ENCODE peak calls at places on chromosome 1, in six cellular contexts. C is CD8-positive, alpha-beta T cell; M is transverse colon; P is cardiac fibroblast; O is thoracic aorta; Z is breast epithelium. K is an unnamed sample.

GRCh38 chr1:170593173-170593572 is 61.2 kb downstream of the GORAB start:
- DNase-seq in C (no peak), M (no peak), P (no peak), O (no peak), Z (no peak), K (no peak)

GRCh38 chr1:32201011-32201855 is 838 bp downstream of the CCDC28B start:
- DNase-seq in C (peak), M (peak), P (peak), O (no peak), Z (no peak), K (peak)

GRCh38 chr1:8006037-8006963 is 19.8 kb downstream of the ERRFI1 start:
- DNase-seq in C (no peak), M (no peak), P (no peak), O (no peak), Z (no peak), K (no peak)

GRCh38 chr1:109498161-109498801 is 4.4 kb downstream of the CYB561D1 start:
- DNase-seq in C (no peak), M (no peak), P (peak), O (no peak), Z (no peak), K (no peak)

GRCh38 chr1:81714636-81715035 is 86.1 kb upstream of the ADGRL2 start:
- DNase-seq in C (no peak), M (no peak), P (no peak), O (no peak), Z (no peak), K (no peak)

GRCh38 chr1:51287966-51288365 is 42.4 kb downstream of the TTC39A start:
- DNase-seq in C (no peak), M (no peak), P (no peak), O (no peak), Z (no peak), K (no peak)

GRCh38 chr1:36880155-36881070 is 153.9 kb downstream of the GRIK3 start:
- DNase-seq in C (no peak), M (no peak), P (no peak), O (no peak), Z (no peak), K (no peak)

GRCh38 chr1:15733726-15734226 is 2.3 kb upstream of the SLC25A34 start:
- DNase-seq in C (no peak), M (no peak), P (no peak), O (no peak), Z (no peak), K (no peak)

GRCh38 chr1:29117381-29117780 is 6.3 kb downstream of the TMEM200B start:
- DNase-seq in C (no peak), M (no peak), P (no peak), O (no peak), Z (no peak), K (no peak)
- TF ChIP-seq CTCF in C (no peak), M (no peak), P (peak), O (no peak), Z (no peak), K (peak)

DNA sequence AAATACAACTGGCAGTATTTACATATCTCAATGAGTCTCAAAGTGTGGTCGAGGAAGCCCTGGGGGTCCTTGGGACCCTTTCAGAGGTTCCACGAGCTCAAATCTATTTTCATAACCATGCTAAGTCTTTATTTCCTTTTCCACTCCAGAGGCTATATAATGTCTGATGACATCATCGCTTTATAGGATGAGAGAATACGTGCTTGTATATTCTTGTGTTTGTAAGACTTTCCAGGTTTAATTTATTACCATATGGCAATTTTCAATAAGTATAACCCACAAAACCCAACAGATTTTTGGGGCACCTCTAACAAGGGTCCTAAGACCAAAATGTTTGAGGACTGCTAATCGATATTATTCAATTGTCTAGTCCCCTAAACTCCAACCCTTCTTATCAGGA is 1.4 kb upstream of the SLC19A2 start:
- DNase-seq in C (no peak), M (no peak), P (no peak), O (no peak), Z (no peak), K (no peak)
- H3K4me3 ChIP-seq in C (no peak), M (peak), P (no peak), O (peak), Z (no peak), K (no peak)

GRCh38 chr1:10741696-10742095 is 54.8 kb downstream of the CASZ1 start:
- DNase-seq in C (no peak), M (no peak), P (no peak), O (no peak), Z (no peak), K (no peak)
- TF ChIP-seq CTCF in C (no peak), M (no peak), P (no peak), O (no peak), Z (no peak), K (no peak)

DNA sequence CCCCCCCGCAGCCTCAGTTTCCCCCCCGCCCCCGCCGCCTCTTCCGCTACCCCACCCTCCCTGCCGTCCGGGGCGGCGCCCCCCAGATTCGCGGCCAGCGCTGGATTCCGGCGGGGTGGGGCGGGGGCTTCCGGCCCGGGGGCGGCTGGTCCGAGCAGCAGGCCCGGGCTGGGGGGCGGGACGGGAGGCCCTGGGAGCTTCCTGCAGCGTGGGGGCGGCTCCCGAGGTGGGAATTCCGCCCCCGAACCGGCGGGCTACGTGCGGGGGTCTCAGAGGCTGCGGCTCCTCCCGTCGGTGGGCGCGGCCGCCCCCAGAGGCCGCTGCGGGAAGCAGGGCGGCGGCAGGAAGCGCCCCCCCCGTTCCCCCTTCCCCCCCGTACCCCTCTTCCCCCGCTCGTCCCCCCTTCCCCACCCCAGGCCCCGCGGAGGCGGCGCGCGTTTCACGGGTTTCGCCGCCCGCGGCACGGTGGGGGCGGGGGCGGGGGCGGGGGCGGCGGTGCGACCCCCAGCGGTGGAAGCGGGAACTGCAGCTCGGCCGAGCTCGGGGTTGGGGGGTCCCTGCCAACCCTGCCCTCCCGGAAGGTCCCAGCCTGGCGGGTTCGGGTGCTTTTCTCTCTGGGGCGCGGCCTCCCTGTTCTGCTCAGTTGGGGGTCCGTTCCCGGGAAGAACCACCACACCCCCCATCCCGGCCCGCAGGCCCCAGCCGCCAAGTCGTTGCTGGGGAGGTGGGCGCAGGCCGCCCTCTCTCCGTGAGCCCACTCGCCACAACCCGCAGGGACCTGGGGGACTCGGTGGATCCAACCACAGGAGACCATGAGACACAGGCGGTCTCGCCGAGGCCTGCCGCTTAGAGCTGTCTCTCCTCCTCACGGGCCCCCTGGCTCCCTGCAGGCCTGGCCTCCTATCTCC is 76.3 kb downstream of the MORN1 start:
- DNase-seq in C (peak), M (peak), P (peak), O (no peak), Z (no peak), K (peak)
- H3K4me3 ChIP-seq in C (peak), M (peak), P (peak), O (peak), Z (peak), K (peak)